ENCODE peak calls at places on chromosomes 1 and 21, in eight cellular contexts. P, J, Q, W, N, O, I and Y are unnamed samples.

GRCh38 chr21:33644383-33645074 is 2.2 kb downstream of the ITSN1 start:
- DNase-seq in P (no peak), J (no peak), Q (no peak), W (no peak), N (no peak), O (no peak), I (peak; percentile 65), Y (no peak)

GRCh38 chr1:97093742-97094141 is 372.2 kb downstream of the PTBP2 start:
- DNase-seq in P (no peak), J (no peak), Q (no peak), W (no peak), N (no peak), O (no peak), I (no peak), Y (no peak)

GRCh38 chr1:201840055-201840454 is 11.1 kb downstream of the IPO9 start:
- DNase-seq in P (no peak), J (no peak), Q (no peak), W (no peak), N (no peak), O (no peak), I (no peak), Y (no peak)

GRCh38 chr1:18347559-18347958 is 133.2 kb upstream of the KLHDC7A start:
- DNase-seq in P (no peak), J (no peak), Q (no peak), W (no peak), N (no peak), O (no peak), I (no peak), Y (no peak)

GRCh38 chr1:178094752-178095645 is 1.1 kb downstream of the RASAL2 start:
- DNase-seq in P (no peak), J (no peak), Q (no peak), W (no peak), N (no peak), O (no peak), I (no peak), Y (no peak)

GRCh38 chr1:159229486-159229885 is 24.8 kb downstream of the ACKR1 start:
- DNase-seq in P (peak; percentile 7), J (no peak), Q (no peak), W (no peak), N (no peak), O (no peak), I (no peak), Y (no peak)

GRCh38 chr1:232876506-232877360 is 71.5 kb downstream of the MAP10 start:
- DNase-seq in P (no peak), J (no peak), Q (no peak), W (no peak), N (no peak), O (no peak), I (no peak), Y (no peak)

GRCh38 chr1:200279810-200280411 is 129.9 kb downstream of the ZNF281 start:
- DNase-seq in P (peak; percentile 68), J (peak; percentile 69), Q (peak; percentile 14), W (no peak), N (no peak), O (no peak), I (no peak), Y (peak; percentile 65)

GRCh38 chr1:11952455-11953109 is 18.1 kb downstream of the PLOD1 start:
- DNase-seq in P (no peak), J (no peak), Q (no peak), W (no peak), N (no peak), O (no peak), I (no peak), Y (no peak)

GRCh38 chr1:151166506-151166956 is 587 bp downstream of the SCNM1 start:
- DNase-seq in P (peak; percentile 36), J (no peak), Q (peak; percentile 23), W (no peak), N (no peak), O (no peak), I (peak; percentile 72), Y (no peak)

GRCh38 chr1:199353906-199354305 is 673.6 kb upstream of the NR5A2 start:
- DNase-seq in P (no peak), J (no peak), Q (no peak), W (no peak), N (no peak), O (no peak), I (no peak), Y (no peak)

GRCh38 chr1:47679826-47680225 is 242.0 kb downstream of the FOXD2 start:
- DNase-seq in P (no peak), J (no peak), Q (no peak), W (no peak), N (no peak), O (no peak), I (peak; percentile 39), Y (no peak)

GRCh38 chr1:75795703-75796193 is 934 bp upstream of the MSH4 start:
- DNase-seq in P (no peak), J (no peak), Q (no peak), W (no peak), N (no peak), O (no peak), I (no peak), Y (no peak)

GRCh38 chr1:65264197-65264929 is 45.0 kb upstream of the DNAJC6 start:
- DNase-seq in P (peak; percentile 29), J (no peak), Q (peak; percentile 9), W (no peak), N (no peak), O (no peak), I (no peak), Y (peak; percentile 34)

GRCh38 chr21:26849428-26850115 is 4.4 kb upstream of the ADAMTS1 start:
- DNase-seq in P (peak; percentile 48), J (peak; percentile 37), Q (no peak), W (no peak), N (no peak), O (no peak), I (no peak), Y (no peak)

GRCh38 chr1:92486251-92487077 is at the start of gene GFI1:
- DNase-seq in P (no peak), J (no peak), Q (no peak), W (no peak), N (no peak), O (peak; percentile 75), I (no peak), Y (peak; percentile 80)

GRCh38 chr21:9839011-9839661 is 682.2 kb upstream of the TPTE start:
- DNase-seq in P (no peak), J (peak; percentile 36), Q (no peak), W (no peak), N (no peak), O (peak; percentile 78), I (peak; percentile 70), Y (no peak)

GRCh38 chr1:44655609-44656008 is 18.7 kb downstream of the TMEM53 start:
- DNase-seq in P (peak; percentile 22), J (peak; percentile 54), Q (no peak), W (no peak), N (no peak), O (no peak), I (no peak), Y (no peak)

GRCh38 chr1:160169553-160170399 is 18.4 kb downstream of the ATP1A4 start:
- DNase-seq in P (no peak), J (no peak), Q (no peak), W (no peak), N (no peak), O (no peak), I (no peak), Y (no peak)

DNA sequence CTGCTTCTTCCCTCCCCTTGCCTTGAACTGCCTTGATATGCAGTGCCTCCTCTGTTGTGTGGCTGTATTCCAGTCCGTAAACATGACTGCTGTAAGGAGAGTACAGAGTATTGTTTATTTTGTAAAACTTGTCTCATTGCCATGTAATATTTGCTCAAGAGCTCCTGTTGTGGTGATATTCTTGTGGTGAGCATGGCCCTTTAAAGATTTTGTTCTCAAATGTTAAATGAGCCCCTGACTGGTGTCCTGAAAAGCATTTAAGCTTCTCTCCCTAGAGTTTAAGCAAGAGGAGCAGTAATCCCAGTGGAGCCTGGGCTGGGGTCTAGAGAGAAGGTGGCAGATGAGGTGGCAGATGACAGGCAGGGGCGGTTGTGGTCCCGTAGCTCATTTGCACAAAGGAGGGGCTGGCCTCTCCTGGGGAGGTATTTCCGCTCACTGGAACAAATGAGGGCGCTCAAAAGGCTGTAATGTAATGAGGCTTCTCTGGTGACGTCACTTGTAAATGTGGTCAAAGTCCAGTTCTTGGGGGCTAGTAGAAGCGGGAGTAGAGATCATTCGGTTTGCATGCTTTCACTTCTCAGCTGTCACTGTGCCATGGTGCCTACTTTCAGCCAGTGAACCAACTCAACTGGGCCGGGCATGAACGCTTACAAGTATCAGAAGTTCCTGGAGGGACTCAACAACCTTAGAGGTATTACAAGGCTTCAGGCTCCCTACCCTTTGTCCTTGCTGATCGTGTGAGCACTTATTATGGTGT is 46.0 kb upstream of the MACF1 start:
- DNase-seq in P (peak; percentile 85), J (peak; percentile 51), Q (peak; percentile 83), W (no peak), N (no peak), O (no peak), I (no peak), Y (peak; percentile 85)
- TF ChIP-seq POLR2A in P (no peak), J (peak; percentile 80), Q (peak; percentile 53), W (no peak), N (no peak), O (no peak), I (peak; percentile 9), Y (no peak)

GRCh38 chr1:182616130-182617074 is 12.2 kb upstream of the RGS16 start:
- DNase-seq in P (no peak), J (no peak), Q (peak; percentile 93), W (no peak), N (peak; percentile 79), O (peak; percentile 83), I (peak; percentile 93), Y (peak; percentile 61)
- H3K27ac ChIP-seq in P (no peak overlapping the region), J (no peak overlapping the region), Q (peak overlapping the region; percentile 95), W (peak overlapping the region; percentile 89), N (peak overlapping the region; percentile 97), O (peak overlapping the region; percentile 97), I (peak overlapping the region; percentile 86), Y (no peak overlapping the region)

GRCh38 chr21:14075346-14076142 is 135.2 kb downstream of the LIPI start:
- DNase-seq in P (no peak), J (no peak), Q (no peak), W (no peak), N (no peak), O (no peak), I (peak; percentile 55), Y (no peak)

GRCh38 chr21:14073615-14074014 is 137.1 kb downstream of the LIPI start:
- DNase-seq in P (no peak), J (no peak), Q (no peak), W (no peak), N (no peak), O (no peak), I (no peak), Y (no peak)

GRCh38 chr21:14078746-14079375 is 131.9 kb downstream of the LIPI start:
- DNase-seq in P (no peak), J (no peak), Q (no peak), W (no peak), N (no peak), O (no peak), I (peak; percentile 47), Y (no peak)

GRCh38 chr21:14074177-14074576 is 136.6 kb downstream of the LIPI start:
- DNase-seq in P (no peak), J (no peak), Q (no peak), W (no peak), N (no peak), O (no peak), I (peak; percentile 60), Y (no peak)

GRCh38 chr21:14076143-14076806 is 134.5 kb downstream of the LIPI start:
- DNase-seq in P (no peak), J (no peak), Q (no peak), W (no peak), N (no peak), O (no peak), I (no peak), Y (no peak)
- TF ChIP-seq POLR2A in P (no peak), J (no peak), Q (no peak), W (no peak), N (no peak), O (no peak), I (no peak), Y (no peak)

GRCh38 chr1:193059282-193060225 is at the start of the genes RO60 and UCHL5:
- DNase-seq in P (peak; percentile 99), J (peak; percentile 89), Q (peak; percentile 96), W (peak; percentile 86), N (peak; percentile 96), O (peak; percentile 96), I (peak; percentile 99), Y (peak; percentile 97)
- H3K27ac ChIP-seq in P (peak within 1 kb of the TSS; percentile 96), J (peak within 1 kb of the TSS; percentile 94), Q (peak within 1 kb of the TSS; percentile 97), W (peak within 1 kb of the TSS; percentile 97), N (peak within 1 kb of the TSS; percentile 96), O (peak within 1 kb of the TSS; percentile 96), I (peak within 1 kb of the TSS; percentile 96), Y (peak within 1 kb of the TSS; percentile 98)